ENCODE peak calls at places on chromosomes 6 and 20, in ten cellular contexts. Z, V, S, K, J, C, G, T, Q and X are unnamed samples. For H3K79me2 and H3K9me2, the result is how much of the 10 kb centered on the place peaks cover.

GRCh38 chr6:26295691-26296555 is 69.1 kb upstream of the BTN3A2 start:
- DNase-seq in Z (no peak), V (peak), S (peak), K (peak), J (no peak), C (peak), G (peak), T (no peak), Q (no peak), X (no peak)

GRCh38 chr6:62775427-62776022 is 435.7 kb upstream of the FKBP1C start:
- DNase-seq in Z (peak), V (peak), S (peak), K (peak), J (peak), C (no peak), G (peak), T (peak), Q (peak), X (peak)

GRCh38 chr6:124269733-124270132 is 466.1 kb downstream of the NKAIN2 start:
- DNase-seq in Z (no peak), V (no peak), S (no peak), K (no peak), J (no peak), C (no peak), G (no peak), T (no peak), Q (no peak), X (no peak)

GRCh38 chr6:91667596-91667995 is 1080.7 kb upstream of the MAP3K7 start:
- DNase-seq in Z (no peak), V (no peak), S (no peak), K (no peak), J (no peak), C (no peak), G (no peak), T (no peak), Q (no peak), X (no peak)

GRCh38 chr6:108068618-108069017 is 5.9 kb downstream of the OSTM1 start:
- DNase-seq in Z (no peak), V (no peak), S (no peak), K (no peak), J (no peak), C (no peak), G (no peak), T (no peak), Q (no peak), X (no peak)

GRCh38 chr6:54283877-54284860 is 24.1 kb upstream of the TINAG start:
- DNase-seq in Z (no peak), V (no peak), S (peak), K (peak), J (no peak), C (no peak), G (no peak), T (no peak), Q (no peak), X (no peak)

GRCh38 chr20:48332555-48332954 is 495.2 kb downstream of the PREX1 start:
- DNase-seq in Z (no peak), V (no peak), S (peak), K (no peak), J (no peak), C (no peak), G (no peak), T (no peak), Q (no peak), X (no peak)

GRCh38 chr6:157840776-157841175 is 17.7 kb downstream of the SNX9 start:
- DNase-seq in Z (no peak), V (no peak), S (peak), K (no peak), J (no peak), C (no peak), G (peak), T (no peak), Q (no peak), X (no peak)

GRCh38 chr20:24918579-24919566 is 30.2 kb upstream of the CST7 start:
- DNase-seq in Z (no peak), V (no peak), S (no peak), K (no peak), J (no peak), C (no peak), G (no peak), T (no peak), Q (no peak), X (no peak)

GRCh38 chr6:170227996-170228550 is 62.8 kb downstream of the DLL1 start:
- DNase-seq in Z (no peak), V (no peak), S (no peak), K (no peak), J (no peak), C (no peak), G (no peak), T (no peak), Q (no peak), X (no peak)

GRCh38 chr6:87529221-87529620 is 56.4 kb downstream of the SLC35A1 start:
- DNase-seq in Z (no peak), V (no peak), S (no peak), K (no peak), J (no peak), C (no peak), G (no peak), T (no peak), Q (no peak), X (no peak)
- H3K79me2 ChIP-seq in Z (under half), V (under half), S (under half), K (under half), J (under half), C (under half), G (half or more), T (under half), Q (under half), X (under half)

GRCh38 chr6:53282741-53283140 is 66.0 kb downstream of the ELOVL5 start:
- DNase-seq in Z (no peak), V (no peak), S (no peak), K (no peak), J (no peak), C (no peak), G (no peak), T (no peak), Q (no peak), X (no peak)

GRCh38 chr6:53281518-53282215 is 67.1 kb downstream of the ELOVL5 start:
- DNase-seq in Z (no peak), V (no peak), S (no peak), K (no peak), J (peak), C (no peak), G (no peak), T (no peak), Q (no peak), X (peak)

GRCh38 chr6:53282234-53282633 is 66.5 kb downstream of the ELOVL5 start:
- DNase-seq in Z (peak), V (no peak), S (no peak), K (no peak), J (no peak), C (no peak), G (no peak), T (no peak), Q (no peak), X (peak)

GRCh38 chr6:53280207-53280606 is 68.5 kb downstream of the ELOVL5 start:
- DNase-seq in Z (no peak), V (no peak), S (no peak), K (no peak), J (peak), C (no peak), G (no peak), T (no peak), Q (no peak), X (peak)

GRCh38 chr6:53279301-53279700 is 69.4 kb downstream of the ELOVL5 start:
- DNase-seq in Z (no peak), V (no peak), S (no peak), K (no peak), J (no peak), C (no peak), G (no peak), T (no peak), Q (no peak), X (no peak)
- H3K9me2 ChIP-seq in Z (under half), V (under half), S (under half), K (under half), J (under half), C (under half), G (under half), T (under half), Q (under half), X (under half)

DNA sequence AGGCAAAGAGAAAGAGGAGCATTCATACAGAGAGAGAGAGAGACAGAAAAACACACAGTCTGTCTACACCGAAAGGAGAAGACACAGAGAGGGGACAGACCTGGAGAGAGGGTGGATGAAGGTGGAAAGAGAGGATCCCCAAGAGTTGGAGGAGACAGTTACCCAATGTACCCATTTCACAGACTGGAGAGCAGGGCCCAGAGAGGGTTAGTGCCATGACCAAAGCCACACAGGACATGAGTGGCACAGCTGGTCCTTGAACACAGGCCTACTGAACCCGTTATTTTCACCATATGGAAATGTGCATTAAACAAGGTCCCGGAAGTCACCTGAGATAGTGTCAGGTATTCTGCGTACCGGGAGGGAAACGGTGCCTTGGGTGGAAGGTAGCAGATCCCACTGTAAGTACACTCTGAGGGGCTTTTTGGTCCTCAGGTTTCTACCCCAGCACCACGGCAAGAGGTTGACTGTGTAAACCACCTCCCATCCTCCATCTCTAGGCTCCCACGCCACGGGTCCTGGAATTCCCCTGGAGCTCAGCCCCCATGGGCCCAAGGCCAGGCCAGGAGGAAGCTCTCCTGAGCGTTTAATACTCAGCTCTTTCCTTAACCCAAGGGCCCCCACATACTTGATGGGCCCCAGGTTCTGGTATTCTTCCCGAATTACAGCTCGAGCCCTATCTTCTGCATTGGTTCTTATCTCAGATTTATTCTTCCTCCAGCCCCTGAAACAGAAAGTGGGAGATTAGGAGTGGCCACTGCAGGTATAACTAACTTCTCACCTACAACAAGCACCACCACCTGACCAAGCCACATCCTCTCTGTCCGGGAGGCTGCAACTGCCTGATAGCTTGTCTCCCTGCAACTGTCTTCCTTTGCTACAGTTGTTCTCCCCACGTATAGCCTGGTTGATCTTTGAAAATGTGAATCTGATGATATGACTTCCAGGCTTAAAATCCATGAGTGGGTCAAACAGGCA is 38.4 kb upstream of the OCSTAMP start:
- DNase-seq in Z (no peak), V (no peak), S (no peak), K (no peak), J (peak), C (no peak), G (no peak), T (no peak), Q (no peak), X (no peak)
- H3K4me2 ChIP-seq in Z (no peak), V (no peak), S (no peak), K (no peak), J (peak), C (no peak), G (no peak), T (no peak), Q (no peak), X (no peak)

GRCh38 chr6:15346315-15346714 is 100.4 kb downstream of the JARID2 start:
- DNase-seq in Z (no peak), V (no peak), S (no peak), K (no peak), J (no peak), C (no peak), G (no peak), T (no peak), Q (no peak), X (no peak)
- H3K79me2 ChIP-seq in Z (half or more), V (half or more), S (half or more), K (half or more), J (half or more), C (half or more), G (half or more), T (under half), Q (under half), X (under half)